ENCODE peak calls at places on chromosomes 5 and 9, in ten cellular contexts. A is BE2C; W is left cardiac atrium; B is RPMI7951; T is NCI-H1417; R is activated CD4-positive, alpha-beta T cell treated with anti-CD3 and anti-CD28 coated beads, Interleukin-2, amount 50 U/mL, for 1 hour; Z is DMS 273 treated with DMSO at 0.1 percent for 48 hours; O is stimulated activated CD4-positive, alpha-beta T cell treated with anti-CD3 and anti-CD28 coated beads, Interleukin-4, amount 100 ng/mL, for 24 hours; U is fibroblast of pulmonary artery; D is progenitor cell of endocrine pancreas. J is an unnamed sample.

GRCh38 chr9:130144703-130145102 is 27.5 kb upstream of the NCS1 start:
- DNase-seq in A (no peak), W (no peak), B (no peak), T (no peak), R (no peak), Z (no peak), O (no peak), U (no peak), D (no peak), J (no peak)

GRCh38 chr9:108162664-108163063 is 673.1 kb upstream of the KLF4 start:
- DNase-seq in A (no peak), W (no peak), B (peak; percentile 96), T (no peak), R (no peak), Z (no peak), O (no peak), U (peak; percentile 79), D (no peak), J (no peak)

GRCh38 chr5:61277781-61278180 is 54.3 kb upstream of the ZSWIM6 start:
- DNase-seq in A (no peak), W (no peak), B (no peak), T (no peak), R (no peak), Z (no peak), O (no peak), U (no peak), D (no peak), J (no peak)

GRCh38 chr5:32842798-32843531 is 131.8 kb downstream of the NPR3 start:
- DNase-seq in A (no peak), W (peak; percentile 35), B (no peak), T (no peak), R (no peak), Z (no peak), O (no peak), U (no peak), D (no peak), J (no peak)

GRCh38 chr5:43623048-43623447 is 20.1 kb downstream of the NNT start:
- DNase-seq in A (no peak), W (no peak), B (peak; percentile 11), T (no peak), R (no peak), Z (no peak), O (no peak), U (no peak), D (no peak), J (no peak)

GRCh38 chr9:113523421-113524141 is 60.1 kb downstream of the RGS3 start:
- DNase-seq in A (no peak), W (peak; percentile 79), B (peak; percentile 86), T (no peak), R (peak; percentile 53), Z (no peak), O (peak; percentile 80), U (no peak), D (no peak), J (peak; percentile 54)

GRCh38 chr5:156647034-156647451 is 203.1 kb upstream of the PPP1R2B start:
- DNase-seq in A (no peak), W (no peak), B (peak; percentile 0), T (no peak), R (no peak), Z (no peak), O (no peak), U (no peak), D (no peak), J (no peak)

GRCh38 chr5:179393078-179393477 is 47.8 kb upstream of the ADAMTS2 start:
- DNase-seq in A (no peak), W (no peak), B (peak; percentile 70), T (no peak), R (no peak), Z (no peak), O (no peak), U (peak; percentile 78), D (no peak), J (no peak)

GRCh38 chr5:76849767-76850291 is at the start of gene S100Z:
- DNase-seq in A (no peak), W (no peak), B (no peak), T (no peak), R (peak; percentile 8), Z (no peak), O (peak; percentile 45), U (peak; percentile 20), D (no peak), J (peak; percentile 15)

GRCh38 chr5:136808756-136809155 is 443.4 kb upstream of the TRPC7 start:
- DNase-seq in A (no peak), W (no peak), B (peak; percentile 23), T (no peak), R (no peak), Z (no peak), O (no peak), U (no peak), D (no peak), J (no peak)

GRCh38 chr5:79853676-79854418 is 137.2 kb downstream of the MTX3 start:
- DNase-seq in A (no peak), W (no peak), B (peak; percentile 33), T (no peak), R (no peak), Z (no peak), O (peak; percentile 37), U (no peak), D (no peak), J (no peak)

GRCh38 chr5:919356-920000 is 26.8 kb downstream of the TRIP13 start:
- DNase-seq in A (no peak), W (no peak), B (no peak), T (no peak), R (no peak), Z (no peak), O (no peak), U (no peak), D (no peak), J (no peak)

GRCh38 chr5:177446184-177447065 is at the start of gene PRR7:
- DNase-seq in A (peak; percentile 85), W (peak; percentile 70), B (peak; percentile 69), T (peak; percentile 81), R (peak; percentile 69), Z (peak; percentile 49), O (peak; percentile 69), U (peak; percentile 59), D (peak; percentile 43), J (peak; percentile 70)

GRCh38 chr9:133962341-133962740 is 29.8 kb downstream of the VAV2 start:
- DNase-seq in A (no peak), W (peak; percentile 18), B (no peak), T (no peak), R (no peak), Z (no peak), O (no peak), U (no peak), D (no peak), J (no peak)

GRCh38 chr5:71782771-71783770 is 64.0 kb downstream of the CARTPT start:
- DNase-seq in A (peak; percentile 87), W (peak; percentile 86), B (peak; percentile 66), T (peak; percentile 77), R (peak; percentile 23), Z (peak; percentile 25), O (peak; percentile 63), U (peak; percentile 84), D (peak; percentile 53), J (no peak)

GRCh38 chr9:108972186-108972585 is 38.0 kb downstream of the ABITRAM start:
- DNase-seq in A (no peak), W (no peak), B (no peak), T (no peak), R (no peak), Z (no peak), O (no peak), U (no peak), D (no peak), J (no peak)

GRCh38 chr5:160918386-160918785 is 66.4 kb upstream of the ATP10B start:
- DNase-seq in A (no peak), W (no peak), B (no peak), T (no peak), R (no peak), Z (no peak), O (no peak), U (no peak), D (no peak), J (no peak)

GRCh38 chr9:5879419-5880181 is 11.1 kb upstream of the MLANA start:
- DNase-seq in A (peak; percentile 35), W (no peak), B (peak; percentile 94), T (no peak), R (no peak), Z (no peak), O (no peak), U (peak; percentile 60), D (no peak), J (no peak)

GRCh38 chr5:98041661-98042060 is 731.8 kb upstream of the RGMB start:
- DNase-seq in A (no peak), W (no peak), B (no peak), T (no peak), R (no peak), Z (no peak), O (no peak), U (peak; percentile 21), D (no peak), J (no peak)

GRCh38 chr9:105328296-105328695 is 83.8 kb downstream of the SLC44A1 start:
- DNase-seq in A (no peak), W (no peak), B (no peak), T (no peak), R (no peak), Z (no peak), O (no peak), U (no peak), D (no peak), J (no peak)

GRCh38 chr5:159332800-159333563 is 2.7 kb upstream of the IL12B start:
- DNase-seq in A (no peak), W (no peak), B (no peak), T (no peak), R (no peak), Z (no peak), O (no peak), U (no peak), D (no peak), J (no peak)

GRCh38 chr9:121601234-121601633 is 50.2 kb upstream of the DAB2IP start:
- DNase-seq in A (no peak), W (no peak), B (peak; percentile 55), T (no peak), R (no peak), Z (no peak), O (no peak), U (peak; percentile 53), D (no peak), J (no peak)

GRCh38 chr9:28365020-28365640 is 791.8 kb upstream of the C9orf72 start:
- DNase-seq in A (peak; percentile 16), W (no peak), B (no peak), T (no peak), R (no peak), Z (no peak), O (no peak), U (no peak), D (no peak), J (no peak)

GRCh38 chr5:39775458-39776365 is 350.9 kb upstream of the DAB2 start:
- DNase-seq in A (no peak), W (no peak), B (peak; percentile 77), T (no peak), R (no peak), Z (no peak), O (no peak), U (peak; percentile 95), D (no peak), J (no peak)

GRCh38 chr5:55904152-55904551 is 53.0 kb downstream of the IL31RA start:
- DNase-seq in A (no peak), W (peak; percentile 68), B (no peak), T (no peak), R (no peak), Z (no peak), O (no peak), U (peak; percentile 42), D (no peak), J (no peak)

GRCh38 chr9:123599781-123600180 is 243.8 kb downstream of the CRB2 start:
- DNase-seq in A (no peak), W (no peak), B (no peak), T (no peak), R (no peak), Z (no peak), O (no peak), U (no peak), D (no peak), J (no peak)

GRCh38 chr5:16983022-16983639 is 47.0 kb upstream of the MYO10 start:
- DNase-seq in A (no peak), W (no peak), B (peak; percentile 60), T (no peak), R (no peak), Z (no peak), O (no peak), U (peak; percentile 39), D (no peak), J (no peak)

GRCh38 chr5:39476466-39477215 is 51.9 kb upstream of the DAB2 start:
- DNase-seq in A (no peak), W (no peak), B (peak; percentile 47), T (no peak), R (no peak), Z (no peak), O (no peak), U (peak; percentile 89), D (no peak), J (no peak)

J was measured in activated gamma-delta T cell treated with Interleukin-2 at 50 U/mL for 16 hours.